ENCODE peak calls at places on chromosomes 6 and 20, in five cellular contexts. F is tibial artery, N is ELF-1, T is iris pigment epithelial cell, X is NAMALWA. B is an unnamed sample.

GRCh38 chr6:16712931-16713484 is 48.3 kb downstream of the ATXN1 start:
- DNase-seq in F (peak; percentile 57), X (peak; percentile 71), N (no peak), T (peak; percentile 96), B (peak; percentile 52)

GRCh38 chr6:168441434-168442391 is 729 bp downstream of the SMOC2 start:
- DNase-seq in X (no peak), T (no peak), N (no peak), F (no peak), B (peak; percentile 73)

GRCh38 chr20:38523697-38524096 is 51.1 kb downstream of the RALGAPB start:
- DNase-seq in N (no peak), T (peak; percentile 80), F (no peak), X (no peak), B (no peak)

GRCh38 chr20:15555913-15556312 is 1017.3 kb downstream of the KIF16B start:
- DNase-seq in X (no peak), F (no peak), N (no peak), T (no peak), B (no peak)

GRCh38 chr6:41098366-41098765 is 25.6 kb downstream of the NFYA start:
- DNase-seq in T (peak; percentile 31), N (no peak), F (no peak), X (no peak), B (no peak)

GRCh38 chr6:139330841-139331500 is 39.2 kb upstream of the TXLNB start:
- DNase-seq in N (no peak), X (no peak), T (no peak), F (no peak), B (no peak)

GRCh38 chr6:32178547-32179440 is 589 bp downstream of the RNF5 start:
- DNase-seq in F (no peak), X (peak; percentile 39), N (peak; percentile 51), T (peak; percentile 24), B (peak; percentile 68)

GRCh38 chr6:149965191-149966020 is 1.7 kb downstream of the ULBP1 start:
- DNase-seq in N (peak; percentile 26), T (no peak), X (no peak), F (no peak), B (peak; percentile 71)

GRCh38 chr6:123415844-123416468 is 220.8 kb downstream of the TRDN start:
- DNase-seq in N (peak; percentile 30), X (peak; percentile 79), F (peak; percentile 50), T (peak; percentile 52), B (peak; percentile 83)

GRCh38 chr6:157094038-157094437 is 229.3 kb downstream of the TMEM242 start:
- DNase-seq in N (no peak), X (no peak), T (no peak), F (no peak), B (no peak)

B was measured in endodermal cell.